ENCODE peak calls at places on chromosome 14, in eight cellular contexts. W is ovary, L is esophagus squamous epithelium, M is transverse colon, V is lower leg skin, J is HCT116, F is K562, G is A549. B is an unnamed sample.

GRCh38 chr14:68408680-68409079 is 384.2 kb downstream of the ZFP36L1 start:
- DNase-seq in G (peak; percentile 35), L (no peak), V (no peak), J (no peak), W (no peak), F (no peak), M (no peak), B (no peak)

GRCh38 chr14:99749142-99749541 is 44.1 kb upstream of the EML1 start:
- DNase-seq in J (no peak), W (no peak), M (no peak), L (no peak), G (peak; percentile 52), F (no peak), V (no peak), B (no peak)

GRCh38 chr14:73491256-73491976 is 683 bp downstream of the RIOX1 start:
- DNase-seq in V (peak; percentile 91), L (no peak), M (peak; percentile 79), F (peak; percentile 68), G (peak; percentile 67), J (no peak), W (peak; percentile 70), B (peak; percentile 70)

GRCh38 chr14:37585971-37586759 is 8.9 kb downstream of the FOXA1 start:
- DNase-seq in L (no peak), M (no peak), J (no peak), F (no peak), G (no peak), W (no peak), V (no peak), B (no peak)

GRCh38 chr14:96479435-96480146 is 22.6 kb upstream of the PAPOLA start:
- DNase-seq in L (no peak), V (no peak), J (no peak), M (no peak), F (no peak), W (no peak), G (no peak), B (no peak)

GRCh38 chr14:39265032-39265431 is 31.3 kb downstream of the MIA2 start:
- DNase-seq in V (no peak), G (peak; percentile 55), M (no peak), W (no peak), F (peak; percentile 20), J (peak; percentile 41), L (no peak), B (peak; percentile 23)

GRCh38 chr14:105846312-105846711 is 319.9 kb downstream of the TMEM121 start:
- DNase-seq in F (no peak), W (no peak), L (no peak), M (no peak), G (no peak), V (no peak), J (no peak), B (no peak)

GRCh38 chr14:66025779-66026178 is 460.4 kb upstream of the CCDC196 start:
- DNase-seq in W (no peak), G (no peak), J (no peak), F (no peak), M (no peak), V (no peak), L (no peak), B (no peak)

GRCh38 chr14:51614707-51615106 is 37.0 kb upstream of the FRMD6 start:
- DNase-seq in G (no peak), J (no peak), F (no peak), L (no peak), W (no peak), M (no peak), V (no peak), B (no peak)

GRCh38 chr14:66638688-66639087 is 130.7 kb downstream of the GPHN start:
- DNase-seq in W (no peak), L (no peak), J (no peak), V (no peak), G (peak; percentile 12), F (no peak), M (no peak), B (no peak)

GRCh38 chr14:106622200-106622745 is 1095.9 kb downstream of the TMEM121 start:
- DNase-seq in W (no peak), F (no peak), J (no peak), M (peak; percentile 7), V (no peak), L (no peak), G (no peak), B (no peak)

GRCh38 chr14:87468531-87468930 is 524.5 kb downstream of the GALC start:
- DNase-seq in M (no peak), J (no peak), G (no peak), L (no peak), F (no peak), V (no peak), W (no peak), B (no peak)

GRCh38 chr14:40204441-40205175 is 772.4 kb upstream of the FBXO33 start:
- DNase-seq in G (no peak), M (no peak), L (no peak), J (no peak), W (no peak), V (no peak), F (no peak), B (no peak)

GRCh38 chr14:21825147-21825743 is 151.6 kb upstream of the OR4E1 start:
- DNase-seq in J (peak; percentile 48), G (peak; percentile 59), M (no peak), L (no peak), W (no peak), F (peak; percentile 38), V (no peak), B (no peak)

GRCh38 chr14:95095991-95096390 is 61.3 kb downstream of the DICER1 start:
- DNase-seq in J (no peak), L (no peak), V (no peak), F (no peak), M (no peak), W (no peak), G (no peak), B (no peak)

GRCh38 chr14:96177766-96178377 is 26.8 kb upstream of the BDKRB2 start:
- DNase-seq in V (no peak), L (no peak), G (no peak), F (no peak), M (no peak), W (peak; percentile 62), J (no peak), B (no peak)

DNA sequence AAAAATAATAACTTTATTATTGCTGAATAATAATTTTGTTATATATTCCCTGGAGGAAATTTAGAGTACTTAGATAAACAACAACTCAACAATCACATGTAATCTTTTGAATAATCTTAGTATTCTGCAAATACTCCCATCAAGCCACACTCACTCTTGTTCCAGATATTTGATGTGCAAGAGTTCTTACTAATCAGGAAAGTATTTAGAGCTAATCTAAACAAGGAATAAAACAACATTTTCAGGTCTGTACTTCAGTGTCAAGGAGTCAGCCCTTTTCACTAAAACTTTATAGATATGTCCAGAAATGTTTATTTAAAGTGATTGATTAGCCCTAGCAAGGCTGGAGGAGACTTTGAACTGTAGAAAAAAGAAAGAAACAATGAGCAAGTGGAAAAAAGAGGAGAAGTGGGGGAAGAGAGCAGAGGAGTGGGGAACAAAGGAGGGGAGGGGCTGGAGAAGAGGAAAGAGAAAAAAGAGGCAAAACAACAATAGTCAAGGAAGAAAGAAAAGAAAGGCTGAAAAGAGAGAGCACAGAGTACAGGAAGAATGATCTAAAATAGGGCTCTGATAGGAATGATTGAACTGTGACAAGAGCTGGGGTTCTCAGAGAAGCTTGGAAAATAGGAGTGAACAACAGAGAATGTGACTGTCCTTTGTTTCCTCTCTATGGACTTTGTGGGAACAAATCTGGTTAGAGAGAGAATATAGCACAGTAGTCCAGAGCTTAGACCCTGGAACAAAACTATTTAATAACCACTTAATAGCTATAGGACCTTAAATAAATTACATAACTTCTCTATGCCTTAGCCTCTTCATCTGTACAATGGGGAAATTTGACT is 238.7 kb downstream of the AKAP6 start:
- DNase-seq in G (no peak), F (no peak), L (no peak), W (no peak), J (no peak), M (no peak), V (no peak), B (no peak)
- TF ChIP-seq POLR2A in G (no peak), F (no peak), L (no peak), W (no peak), J (no peak), M (no peak), V (no peak), B (no peak)

GRCh38 chr14:49173765-49174373 is 412.3 kb downstream of the RPS29 start:
- DNase-seq in F (peak; percentile 45), G (peak; percentile 77), W (no peak), V (no peak), J (peak; percentile 63), L (no peak), M (peak; percentile 38), B (peak; percentile 73)
- TF ChIP-seq CTCF in F (peak; percentile 36), G (peak; percentile 57), W (no peak), V (no peak), J (peak; percentile 70), L (no peak), M (peak; percentile 27), B (peak; percentile 35)

GRCh38 chr14:58151264-58151700 is 731 bp downstream of the ARMH4 start:
- DNase-seq in F (no peak), J (no peak), M (no peak), G (no peak), W (peak; percentile 47), L (no peak), V (no peak), B (no peak)

GRCh38 chr14:58146399-58146798 is 5.6 kb downstream of the ARMH4 start:
- DNase-seq in J (no peak), F (no peak), W (no peak), M (no peak), L (no peak), V (no peak), G (no peak), B (no peak)

GRCh38 chr14:58150243-58150805 is 1.7 kb downstream of the ARMH4 start:
- DNase-seq in M (no peak), V (no peak), J (no peak), L (no peak), W (no peak), G (no peak), F (no peak), B (no peak)

GRCh38 chr14:58151701-58152568 is at the start of gene ARMH4:
- DNase-seq in F (peak; percentile 78), L (no peak), J (peak; percentile 57), G (peak; percentile 73), M (peak; percentile 82), V (peak; percentile 94), W (peak; percentile 89), B (peak; percentile 91)

GRCh38 chr14:58149196-58149595 is 2.8 kb downstream of the ARMH4 start:
- DNase-seq in F (no peak), G (no peak), V (no peak), L (no peak), M (no peak), W (no peak), J (no peak), B (no peak)
- TF ChIP-seq POLR2A in F (no peak), G (no peak), V (no peak), L (no peak), M (no peak), W (no peak), J (no peak), B (no peak)

GRCh38 chr14:80544366-80544765 is 333.1 kb upstream of the DIO2 start:
- DNase-seq in W (no peak), J (no peak), L (no peak), G (no peak), F (no peak), V (no peak), M (no peak), B (no peak)

GRCh38 chr14:80543211-80543610 is 331.9 kb upstream of the DIO2 start:
- DNase-seq in M (no peak), L (no peak), J (no peak), F (no peak), G (no peak), W (no peak), V (no peak), B (no peak)

GRCh38 chr14:80549141-80549540 is 337.8 kb upstream of the DIO2 start:
- DNase-seq in M (no peak), F (no peak), G (no peak), W (no peak), V (no peak), L (no peak), J (no peak), B (no peak)

GRCh38 chr14:80546056-80546854 is 335.0 kb upstream of the DIO2 start:
- DNase-seq in V (no peak), M (no peak), J (no peak), F (no peak), G (no peak), W (no peak), L (no peak), B (no peak)
- TF ChIP-seq CTCF in V (no peak), M (no peak), J (no peak), F (no peak), G (no peak), W (no peak), L (no peak), B (no peak)